ENCODE peak calls at places on chromosomes 11 and 22, in six cellular contexts. One of them, this sample, is unnamed.

GRCh38 chr22:48952256-48953102 is 875.2 kb downstream of the BRD1 start:
- DNase-seq in H9: peak
- DNase-seq in H1: peak
- DNase-seq in mesenchymal stem cell: no peak
- DNase-seq in IMR-90: no peak
- DNase-seq in trophoblast cell: no peak
- DNase-seq in this sample: no peak

GRCh38 chr11:84817998-84818397 is 809.1 kb downstream of the DLG2 start:
- DNase-seq in IMR-90: peak
- DNase-seq in mesenchymal stem cell: no peak
- DNase-seq in H1: no peak
- DNase-seq in H9: no peak
- DNase-seq in trophoblast cell: peak
- DNase-seq in this sample: no peak

GRCh38 chr11:102438311-102439062 is 14.1 kb downstream of the TMEM123 start:
- DNase-seq in IMR-90: no peak
- DNase-seq in H1: no peak
- DNase-seq in trophoblast cell: no peak
- DNase-seq in H9: no peak
- DNase-seq in mesenchymal stem cell: no peak
- DNase-seq in this sample: no peak

GRCh38 chr22:29121124-29121523 is 48.3 kb downstream of the KREMEN1 start:
- DNase-seq in H1: no peak
- DNase-seq in IMR-90: no peak
- DNase-seq in H9: no peak
- DNase-seq in mesenchymal stem cell: no peak
- DNase-seq in trophoblast cell: no peak
- DNase-seq in this sample: no peak

GRCh38 chr11:17560281-17561110 is 13.4 kb downstream of the OTOG start:
- DNase-seq in IMR-90: no peak
- DNase-seq in H1: no peak
- DNase-seq in H9: no peak
- DNase-seq in mesenchymal stem cell: no peak
- DNase-seq in trophoblast cell: no peak
- DNase-seq in this sample: no peak

GRCh38 chr11:111782109-111782784 is 16.1 kb upstream of the PPP2R1B start:
- DNase-seq in mesenchymal stem cell: no peak
- DNase-seq in H9: no peak
- DNase-seq in IMR-90: no peak
- DNase-seq in H1: no peak
- DNase-seq in trophoblast cell: no peak
- DNase-seq in this sample: no peak

GRCh38 chr11:134033276-134033675 is 35.6 kb upstream of the JAM3 start:
- DNase-seq in trophoblast cell: no peak
- DNase-seq in H9: no peak
- DNase-seq in mesenchymal stem cell: no peak
- DNase-seq in H1: no peak
- DNase-seq in IMR-90: no peak
- DNase-seq in this sample: no peak

GRCh38 chr11:2795491-2795991 is 90.0 kb downstream of the CDKN1C start:
- DNase-seq in mesenchymal stem cell: no peak
- DNase-seq in trophoblast cell: no peak
- DNase-seq in IMR-90: no peak
- DNase-seq in H1: peak
- DNase-seq in H9: no peak
- DNase-seq in this sample: no peak

GRCh38 chr11:84498016-84498415 is 1129.1 kb downstream of the DLG2 start:
- DNase-seq in H1: no peak
- DNase-seq in IMR-90: no peak
- DNase-seq in trophoblast cell: no peak
- DNase-seq in H9: no peak
- DNase-seq in mesenchymal stem cell: peak
- DNase-seq in this sample: no peak

GRCh38 chr11:85602551-85603218 is 24.5 kb downstream of the DLG2 start:
- DNase-seq in IMR-90: peak
- DNase-seq in H1: no peak
- DNase-seq in mesenchymal stem cell: no peak
- DNase-seq in trophoblast cell: no peak
- DNase-seq in H9: no peak
- DNase-seq in this sample: no peak

GRCh38 chr22:27718186-27719032 is 83.1 kb downstream of the MN1 start:
- DNase-seq in trophoblast cell: peak
- DNase-seq in H9: peak
- DNase-seq in mesenchymal stem cell: peak
- DNase-seq in H1: no peak
- DNase-seq in IMR-90: peak
- DNase-seq in this sample: no peak

GRCh38 chr11:32297629-32298028 is 137.7 kb downstream of the WT1 start:
- DNase-seq in H9: no peak
- DNase-seq in trophoblast cell: no peak
- DNase-seq in IMR-90: peak
- DNase-seq in mesenchymal stem cell: peak
- DNase-seq in H1: no peak
- DNase-seq in this sample: no peak

GRCh38 chr11:93196816-93197382 is 892 bp downstream of the SLC36A4 start:
- DNase-seq in H9: no peak
- DNase-seq in trophoblast cell: no peak
- DNase-seq in mesenchymal stem cell: no peak
- DNase-seq in IMR-90: peak
- DNase-seq in H1: no peak
- DNase-seq in this sample: no peak

GRCh38 chr11:22703040-22703439 is 36.6 kb downstream of the GAS2 start:
- DNase-seq in IMR-90: peak
- DNase-seq in mesenchymal stem cell: peak
- DNase-seq in trophoblast cell: peak
- DNase-seq in H1: no peak
- DNase-seq in H9: no peak
- DNase-seq in this sample: no peak

GRCh38 chr22:38864361-38865191 is 7.4 kb downstream of the CBX6 start:
- DNase-seq in H9: peak
- DNase-seq in mesenchymal stem cell: no peak
- DNase-seq in IMR-90: no peak
- DNase-seq in trophoblast cell: no peak
- DNase-seq in H1: no peak
- DNase-seq in this sample: no peak

GRCh38 chr11:68714047-68714856 is 29.9 kb downstream of the GAL start:
- DNase-seq in mesenchymal stem cell: no peak
- DNase-seq in trophoblast cell: no peak
- DNase-seq in H1: no peak
- DNase-seq in H9: no peak
- DNase-seq in IMR-90: no peak
- DNase-seq in this sample: no peak

GRCh38 chr11:15006139-15006759 is 34.1 kb upstream of the CALCA start:
- DNase-seq in H9: peak
- DNase-seq in mesenchymal stem cell: peak
- DNase-seq in IMR-90: peak
- DNase-seq in H1: no peak
- DNase-seq in trophoblast cell: peak
- DNase-seq in this sample: no peak

GRCh38 chr22:42769574-42770447 is 49.1 kb upstream of the A4GALT start:
- DNase-seq in mesenchymal stem cell: peak
- DNase-seq in H9: no peak
- DNase-seq in H1: no peak
- DNase-seq in trophoblast cell: peak
- DNase-seq in IMR-90: peak
- DNase-seq in this sample: no peak

GRCh38 chr22:47051435-47052175 is 289.2 kb downstream of the TBC1D22A start:
- DNase-seq in mesenchymal stem cell: no peak
- DNase-seq in H9: no peak
- DNase-seq in H1: no peak
- DNase-seq in IMR-90: no peak
- DNase-seq in trophoblast cell: no peak
- DNase-seq in this sample: no peak

GRCh38 chr11:16013649-16014275 is 342.6 kb downstream of the SOX6 start:
- DNase-seq in H1: no peak
- DNase-seq in IMR-90: peak
- DNase-seq in mesenchymal stem cell: peak
- DNase-seq in H9: no peak
- DNase-seq in trophoblast cell: no peak
- DNase-seq in this sample: no peak

GRCh38 chr11:120324932-120325810 is at the start of gene TLCD5:
- DNase-seq in trophoblast cell: peak
- DNase-seq in H1: peak
- DNase-seq in H9: peak
- DNase-seq in mesenchymal stem cell: peak
- DNase-seq in IMR-90: peak
- DNase-seq in this sample: peak

GRCh38 chr22:23793326-23793725 is 6.6 kb downstream of the SMARCB1 start:
- DNase-seq in mesenchymal stem cell: no peak
- DNase-seq in trophoblast cell: no peak
- DNase-seq in H9: no peak
- DNase-seq in IMR-90: no peak
- DNase-seq in H1: no peak
- DNase-seq in this sample: no peak

GRCh38 chr11:117273550-117274289 is 17.4 kb upstream of the BACE1-AS start:
- DNase-seq in H1: no peak
- DNase-seq in mesenchymal stem cell: peak
- DNase-seq in IMR-90: peak
- DNase-seq in H9: no peak
- DNase-seq in trophoblast cell: no peak
- DNase-seq in this sample: no peak

GRCh38 chr11:120212926-120213325 is 2.1 kb downstream of the OAF start:
- DNase-seq in trophoblast cell: no peak
- DNase-seq in H9: no peak
- DNase-seq in IMR-90: no peak
- DNase-seq in H1: no peak
- DNase-seq in mesenchymal stem cell: peak
- DNase-seq in this sample: no peak

GRCh38 chr22:35275580-35275979 is 18.3 kb downstream of the HMGXB4 start:
- DNase-seq in H9: no peak
- DNase-seq in mesenchymal stem cell: no peak
- DNase-seq in trophoblast cell: no peak
- DNase-seq in H1: no peak
- DNase-seq in IMR-90: peak
- DNase-seq in this sample: no peak

GRCh38 chr22:49826603-49827306 is 918 bp downstream of the BRD1 start:
- DNase-seq in trophoblast cell: no peak
- DNase-seq in H1: peak
- DNase-seq in IMR-90: peak
- DNase-seq in mesenchymal stem cell: peak
- DNase-seq in H9: no peak
- DNase-seq in this sample: no peak

GRCh38 chr11:110130642-110131238 is 37.5 kb downstream of the ZC3H12C start:
- DNase-seq in IMR-90: peak
- DNase-seq in H9: peak
- DNase-seq in trophoblast cell: no peak
- DNase-seq in mesenchymal stem cell: no peak
- DNase-seq in H1: no peak
- DNase-seq in this sample: peak

GRCh38 chr22:47071078-47071811 is 308.8 kb downstream of the TBC1D22A start:
- DNase-seq in H9: peak
- DNase-seq in H1: no peak
- DNase-seq in IMR-90: no peak
- DNase-seq in trophoblast cell: no peak
- DNase-seq in mesenchymal stem cell: no peak
- DNase-seq in this sample: no peak

GRCh38 chr11:103730151-103730940 is 306.1 kb upstream of the DDI1 start:
- DNase-seq in H9: no peak
- DNase-seq in IMR-90: peak
- DNase-seq in H1: no peak
- DNase-seq in mesenchymal stem cell: no peak
- DNase-seq in trophoblast cell: no peak
- DNase-seq in this sample: no peak

GRCh38 chr11:111829185-111829968 is 42.0 kb downstream of the ALG9 start:
- DNase-seq in H1: no peak
- DNase-seq in H9: no peak
- DNase-seq in trophoblast cell: no peak
- DNase-seq in mesenchymal stem cell: no peak
- DNase-seq in IMR-90: no peak
- DNase-seq in this sample: no peak

GRCh38 chr11:62726156-62727006 is 876 bp downstream of the HNRNPUL2 start:
- DNase-seq in H1: no peak
- DNase-seq in mesenchymal stem cell: no peak
- DNase-seq in H9: no peak
- DNase-seq in IMR-90: no peak
- DNase-seq in trophoblast cell: no peak
- DNase-seq in this sample: no peak

GRCh38 chr11:41612415-41612814 is 153.0 kb upstream of the LRRC4C start:
- DNase-seq in trophoblast cell: no peak
- DNase-seq in H1: no peak
- DNase-seq in IMR-90: no peak
- DNase-seq in mesenchymal stem cell: no peak
- DNase-seq in H9: no peak
- DNase-seq in this sample: no peak

GRCh38 chr11:68770781-68771180 is 19.5 kb upstream of the TESMIN start:
- DNase-seq in trophoblast cell: no peak
- DNase-seq in IMR-90: no peak
- DNase-seq in mesenchymal stem cell: no peak
- DNase-seq in H9: no peak
- DNase-seq in H1: no peak
- DNase-seq in this sample: no peak

GRCh38 chr11:37109205-37109585 is 511.2 kb upstream of the RAG2 start:
- DNase-seq in H1: no peak
- DNase-seq in mesenchymal stem cell: peak
- DNase-seq in trophoblast cell: no peak
- DNase-seq in H9: no peak
- DNase-seq in IMR-90: no peak
- DNase-seq in this sample: no peak
- H2AFZ ChIP-seq in H1: no peak
- H2AFZ ChIP-seq in mesenchymal stem cell: peak
- H2AFZ ChIP-seq in trophoblast cell: peak
- H2AFZ ChIP-seq in H9: no peak
- H2AFZ ChIP-seq in IMR-90: no peak
- H2AFZ ChIP-seq in this sample: no peak

GRCh38 chr11:1641096-1641495 is 11.5 kb downstream of the KRTAP5-5 start:
- DNase-seq in trophoblast cell: no peak
- DNase-seq in IMR-90: no peak
- DNase-seq in H1: no peak
- DNase-seq in mesenchymal stem cell: no peak
- DNase-seq in H9: no peak
- DNase-seq in this sample: no peak
- H3K18ac ChIP-seq in trophoblast cell: no peak
- H3K18ac ChIP-seq in IMR-90: no peak
- H3K18ac ChIP-seq in H1: no peak
- H3K18ac ChIP-seq in mesenchymal stem cell: peak
- H3K18ac ChIP-seq in H9: no peak
- H3K18ac ChIP-seq in this sample: peak

DNA sequence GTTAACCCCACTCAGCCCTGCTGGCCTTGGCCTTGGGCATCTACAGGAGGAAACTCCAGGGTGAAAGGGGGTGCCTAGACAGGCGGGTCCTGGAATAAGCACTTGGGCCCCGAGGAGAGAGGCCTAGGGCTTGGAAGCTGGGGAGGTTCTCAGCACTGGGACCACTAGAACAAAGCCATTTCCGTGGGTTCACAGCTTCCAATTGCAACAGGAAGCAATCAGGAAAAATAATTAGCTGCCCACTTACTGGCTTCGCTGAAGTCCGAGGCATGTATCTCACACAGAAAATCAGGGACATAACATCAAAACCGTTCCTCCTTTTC is 161.2 kb upstream of the GRK3 start:
- DNase-seq in mesenchymal stem cell: peak
- DNase-seq in H1: no peak
- DNase-seq in IMR-90: peak
- DNase-seq in H9: no peak
- DNase-seq in trophoblast cell: no peak
- DNase-seq in this sample: no peak
- H3K27ac ChIP-seq in mesenchymal stem cell: peak
- H3K27ac ChIP-seq in H1: no peak
- H3K27ac ChIP-seq in IMR-90: peak
- H3K27ac ChIP-seq in H9: no peak
- H3K27ac ChIP-seq in trophoblast cell: no peak
- H3K27ac ChIP-seq in this sample: no peak

GRCh38 chr11:13339196-13340153 is 61.9 kb downstream of the BMAL1 start:
- DNase-seq in IMR-90: peak
- DNase-seq in mesenchymal stem cell: peak
- DNase-seq in H9: no peak
- DNase-seq in H1: no peak
- DNase-seq in trophoblast cell: no peak
- DNase-seq in this sample: no peak
- H2AFZ ChIP-seq in IMR-90: peak
- H2AFZ ChIP-seq in mesenchymal stem cell: no peak
- H2AFZ ChIP-seq in H9: no peak
- H2AFZ ChIP-seq in H1: no peak
- H2AFZ ChIP-seq in trophoblast cell: no peak
- H2AFZ ChIP-seq in this sample: no peak